ENCODE peak calls at places on chromosomes 13 and 19, in ten cellular contexts. Q is heart left ventricle, X is fibroblast of lung, K is adrenal gland, Z is heart right ventricle, O is A549, F is neural progenitor cell, T is IMR-90, R is tibial artery, Y is psoas muscle. W is an unnamed sample. For H3K4me1, the result is how much of the 10 kb centered on the place peaks cover.

GRCh38 chr13:112240076-112240475 is 136.1 kb upstream of the SPACA7 start:
- DNase-seq in Q (no peak), X (no peak), K (no peak), Z (no peak), O (no peak), F (no peak), T (no peak), R (no peak), Y (no peak), W (no peak)

GRCh38 chr13:65470781-65471180 is 1759.4 kb downstream of the PCDH9 start:
- DNase-seq in Q (no peak), X (peak), K (no peak), Z (no peak), O (no peak), F (no peak), T (peak), R (no peak), Y (no peak), W (no peak)

GRCh38 chr19:47082493-47082892 is 31.1 kb downstream of the ZC3H4 start:
- DNase-seq in Q (no peak), X (no peak), K (no peak), Z (no peak), O (no peak), F (no peak), T (no peak), R (no peak), Y (no peak), W (no peak)

GRCh38 chr19:45630463-45630862 is 8.7 kb downstream of the EML2 start:
- DNase-seq in Q (no peak), X (peak), K (no peak), Z (no peak), O (peak), F (no peak), T (peak), R (no peak), Y (no peak), W (no peak)

GRCh38 chr19:55370305-55370988 is at the start of gene IL11:
- DNase-seq in Q (no peak), X (no peak), K (no peak), Z (no peak), O (peak), F (peak), T (peak), R (no peak), Y (no peak), W (no peak)

GRCh38 chr19:16113727-16114126 is 2.0 kb downstream of the RAB8A start:
- DNase-seq in Q (no peak), X (no peak), K (no peak), Z (no peak), O (no peak), F (no peak), T (no peak), R (no peak), Y (no peak), W (no peak)

GRCh38 chr13:111967572-111968201 is 99.3 kb upstream of the SOX1 start:
- DNase-seq in Q (no peak), X (no peak), K (no peak), Z (no peak), O (no peak), F (no peak), T (no peak), R (no peak), Y (no peak), W (no peak)

GRCh38 chr19:42422092-42422575 is 5.1 kb downstream of the LIPE start:
- DNase-seq in Q (peak), X (no peak), K (peak), Z (peak), O (no peak), F (no peak), T (no peak), R (no peak), Y (no peak), W (peak)

GRCh38 chr13:31053098-31053497 is 108.6 kb downstream of the HSPH1 start:
- DNase-seq in Q (no peak), X (no peak), K (peak), Z (peak), O (no peak), F (no peak), T (peak), R (no peak), Y (peak), W (no peak)

GRCh38 chr19:10070730-10071446 is 15.2 kb upstream of the SHFL start:
- DNase-seq in Q (no peak), X (no peak), K (no peak), Z (no peak), O (no peak), F (peak), T (no peak), R (no peak), Y (no peak), W (no peak)

GRCh38 chr13:105552078-105552477 is 983.4 kb downstream of the EFNB2 start:
- DNase-seq in Q (no peak), X (no peak), K (no peak), Z (no peak), O (no peak), F (no peak), T (no peak), R (no peak), Y (no peak), W (no peak)

GRCh38 chr13:98403076-98403475 is 173.8 kb downstream of the STK24 start:
- DNase-seq in Q (no peak), X (no peak), K (no peak), Z (no peak), O (no peak), F (no peak), T (no peak), R (no peak), Y (no peak), W (no peak)

DNA sequence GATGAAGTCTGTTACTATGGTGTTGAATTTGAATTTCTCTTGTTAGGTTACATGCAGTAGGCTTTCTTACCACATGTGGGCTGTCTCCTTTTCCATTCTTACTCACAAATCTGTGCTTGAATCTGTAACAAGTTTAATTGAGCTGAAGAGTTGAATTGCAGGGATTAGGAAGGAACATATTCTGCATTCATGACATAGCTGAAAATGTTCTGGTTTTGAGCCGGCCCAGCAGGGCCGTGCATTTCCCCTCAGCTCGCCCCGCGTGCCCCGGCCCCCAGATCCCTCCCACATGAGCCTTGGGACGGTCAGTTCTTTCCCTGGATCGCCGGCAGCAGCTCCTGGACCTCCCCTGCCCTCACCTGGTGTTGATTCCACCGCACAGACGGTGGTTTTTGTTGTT is 28.1 kb downstream of the TFDP1 start:
- DNase-seq in Q (no peak), X (no peak), K (no peak), Z (no peak), O (no peak), F (no peak), T (no peak), R (no peak), Y (no peak), W (no peak)
- H3K4me1 ChIP-seq in Q (under half), X (under half), K (under half), Z (under half), O (under half), F (under half), T (under half), R (under half), Y (under half), W (under half)

DNA sequence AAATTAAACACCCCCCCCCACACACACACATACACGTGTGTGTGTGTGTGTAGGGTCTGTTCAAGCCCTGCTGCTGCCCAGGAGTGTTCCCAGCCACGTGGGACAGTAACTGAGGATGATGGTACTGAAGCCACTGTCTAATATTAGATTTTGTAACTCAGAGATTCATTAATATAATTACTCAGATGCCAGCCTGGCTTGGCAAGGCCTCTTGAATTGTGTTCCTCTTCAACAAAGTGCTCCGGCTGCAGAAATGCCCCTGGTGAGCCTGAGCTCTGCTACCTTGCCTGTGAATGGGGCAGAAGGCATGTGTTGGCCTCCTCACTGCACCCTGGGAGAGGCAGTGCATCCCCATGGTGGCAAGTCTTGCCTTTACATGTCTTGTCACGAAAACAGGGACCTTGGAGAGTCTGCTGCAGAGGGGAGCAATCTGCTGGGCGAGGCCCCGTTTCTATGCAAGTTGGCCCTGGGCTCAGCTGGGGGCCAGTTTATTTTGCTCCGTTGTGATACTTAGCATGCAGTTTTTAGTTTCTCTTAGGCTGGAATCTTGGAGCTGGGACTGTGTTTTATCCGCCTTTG is 44.0 kb downstream of the NFIX start:
- DNase-seq in Q (no peak), X (no peak), K (no peak), Z (no peak), O (no peak), F (no peak), T (no peak), R (no peak), Y (no peak), W (no peak)
- H3K4me1 ChIP-seq in Q (half or more), X (under half), K (under half), Z (half or more), O (under half), F (under half), T (under half), R (half or more), Y (half or more), W (under half)

DNA sequence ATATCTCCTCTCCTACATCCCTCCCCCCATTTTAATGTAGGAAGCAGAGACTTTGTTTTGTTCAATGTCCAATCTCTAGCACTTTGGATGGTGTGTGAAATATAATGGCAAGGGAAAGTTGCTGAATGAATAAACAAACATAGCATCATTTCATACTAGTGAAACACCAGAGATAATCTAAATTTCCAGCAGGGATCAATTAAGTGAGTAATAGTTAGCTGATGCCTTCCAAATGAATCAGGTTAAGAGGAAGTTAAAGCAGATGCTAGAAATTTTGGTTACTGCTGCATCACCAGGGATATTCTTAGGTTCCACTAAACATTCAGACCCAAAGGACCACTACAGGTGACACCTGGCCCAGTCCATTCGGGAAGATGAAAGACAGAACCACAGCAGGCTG is 8.1 kb downstream of the MRPS31 start:
- DNase-seq in Q (no peak), X (no peak), K (no peak), Z (no peak), O (no peak), F (no peak), T (peak), R (no peak), Y (no peak), W (no peak)
- H3K4me1 ChIP-seq in Q (under half), X (under half), K (under half), Z (under half), O (under half), F (under half), T (under half), R (under half), Y (under half), W (under half)

GRCh38 chr13:40132249-40132648 is 476.8 kb downstream of the COG6 start:
- DNase-seq in Q (no peak), X (no peak), K (no peak), Z (no peak), O (no peak), F (no peak), T (no peak), R (no peak), Y (no peak), W (no peak)
- H3K4me1 ChIP-seq in Q (under half), X (under half), K (under half), Z (under half), O (under half), F (under half), T (under half), R (under half), Y (under half), W (under half)

W was measured in spleen.